ENCODE peak calls at places on chromosomes 1 and 21, in eight cellular contexts. U is fibroblast of lung, G is right lobe of liver, M is spleen, P is GM13977, O is esophagus muscularis mucosa, I is GM06990, F is cardiac muscle cell. C is an unnamed sample.

GRCh38 chr1:205484985-205485967 is 19.2 kb upstream of the CDK18 start:
- DNase-seq in U (peak; percentile 69), G (peak; percentile 57), M (peak; percentile 88), P (peak; percentile 89), O (no peak), I (peak; percentile 61), F (peak; percentile 78), C (no peak)

GRCh38 chr1:88763649-88764406 is 79.8 kb downstream of the PKN2 start:
- DNase-seq in U (peak; percentile 7), G (no peak), M (no peak), P (no peak), O (no peak), I (no peak), F (peak; percentile 13), C (no peak)

GRCh38 chr1:86517336-86517735 is 29.5 kb upstream of the CLCA4 start:
- DNase-seq in U (no peak), G (no peak), M (no peak), P (no peak), O (no peak), I (no peak), F (no peak), C (no peak)

GRCh38 chr1:235366286-235366685 is 941 bp upstream of the TBCE start:
- DNase-seq in U (no peak), G (no peak), M (no peak), P (no peak), O (no peak), I (no peak), F (no peak), C (no peak)

GRCh38 chr1:1168451-1169411 is 4.9 kb upstream of the TTLL10 start:
- DNase-seq in U (no peak), G (no peak), M (peak; percentile 66), P (no peak), O (no peak), I (peak; percentile 5), F (no peak), C (no peak)

GRCh38 chr1:84724128-84724860 is 34.0 kb upstream of the SSX2IP start:
- DNase-seq in U (no peak), G (peak; percentile 66), M (peak; percentile 77), P (no peak), O (no peak), I (no peak), F (no peak), C (no peak)

GRCh38 chr1:78840447-78841251 is 165.9 kb downstream of the ADGRL4 start:
- DNase-seq in U (peak; percentile 83), G (no peak), M (no peak), P (no peak), O (no peak), I (no peak), F (peak; percentile 87), C (peak; percentile 89)

GRCh38 chr1:97348599-97349265 is 572.1 kb downstream of the DPYD start:
- DNase-seq in U (no peak), G (no peak), M (no peak), P (no peak), O (no peak), I (no peak), F (peak; percentile 76), C (no peak)

GRCh38 chr1:179002552-179003345 is 22.9 kb upstream of the FAM20B start:
- DNase-seq in U (peak; percentile 67), G (peak; percentile 67), M (peak; percentile 88), P (peak; percentile 55), O (peak; percentile 94), I (peak; percentile 52), F (peak; percentile 74), C (peak; percentile 88)

GRCh38 chr21:43192501-43193081 is 23.8 kb downstream of the CRYAA start:
- DNase-seq in U (no peak), G (no peak), M (peak; percentile 53), P (no peak), O (no peak), I (no peak), F (no peak), C (peak; percentile 71)

GRCh38 chr1:78434351-78434750 is 56.4 kb upstream of the PTGFR start:
- DNase-seq in U (no peak), G (no peak), M (no peak), P (no peak), O (no peak), I (no peak), F (no peak), C (no peak)

GRCh38 chr1:24635195-24635843 is 7.8 kb upstream of the SRRM1 start:
- DNase-seq in U (peak; percentile 86), G (no peak), M (no peak), P (peak; percentile 76), O (no peak), I (peak; percentile 13), F (peak; percentile 85), C (no peak)

GRCh38 chr1:46166521-46167462 is 8.1 kb upstream of the TSPAN1 start:
- DNase-seq in U (peak; percentile 15), G (peak; percentile 54), M (peak; percentile 88), P (no peak), O (no peak), I (peak; percentile 48), F (no peak), C (no peak)

GRCh38 chr21:20030390-20030789 is 967.8 kb upstream of the NCAM2 start:
- DNase-seq in U (no peak), G (no peak), M (no peak), P (no peak), O (no peak), I (no peak), F (no peak), C (no peak)

GRCh38 chr1:98366343-98366742 is 295.2 kb upstream of the SNX7 start:
- DNase-seq in U (no peak), G (no peak), M (no peak), P (no peak), O (no peak), I (no peak), F (no peak), C (no peak)

DNA sequence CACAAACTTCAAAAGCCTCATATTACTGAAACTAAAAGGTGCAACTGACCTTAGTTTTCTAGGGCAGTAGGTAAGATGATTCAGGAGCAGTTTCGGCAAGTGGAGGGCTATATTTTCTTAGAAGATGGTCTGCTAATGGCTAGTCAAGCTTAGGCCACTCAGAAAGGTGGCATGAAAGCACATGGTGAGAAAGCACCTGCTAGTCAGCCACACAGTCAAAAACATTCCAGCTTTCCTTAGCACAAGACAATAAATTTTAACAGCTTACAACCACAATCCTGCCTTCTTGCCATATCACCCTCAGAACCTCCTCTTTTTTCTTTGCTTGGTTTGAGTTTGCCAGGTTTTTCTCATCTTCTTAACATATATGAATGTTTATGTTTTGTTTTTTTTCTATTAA is 81.1 kb upstream of the SLFNL1 start:
- DNase-seq in U (no peak), G (no peak), M (no peak), P (no peak), O (no peak), I (no peak), F (no peak), C (no peak)
- TF ChIP-seq CTCF in U (no peak), G (no peak), M (no peak), P (no peak), O (no peak), I (no peak), F (no peak), C (no peak)

GRCh38 chr1:201374376-201374775 is 3.1 kb downstream of the TNNT2 start:
- DNase-seq in U (no peak), G (no peak), M (no peak), P (no peak), O (no peak), I (no peak), F (no peak), C (no peak)

GRCh38 chr1:201377611-201378092 is at the start of gene TNNT2:
- DNase-seq in U (peak; percentile 36), G (no peak), M (no peak), P (no peak), O (no peak), I (no peak), F (peak; percentile 26), C (no peak)

GRCh38 chr1:201376464-201377374 is 761 bp downstream of the TNNT2 start:
- DNase-seq in U (peak; percentile 29), G (no peak), M (no peak), P (peak; percentile 68), O (no peak), I (no peak), F (peak; percentile 44), C (no peak)

GRCh38 chr1:201376107-201376463 is 1.4 kb downstream of the TNNT2 start:
- DNase-seq in U (no peak), G (no peak), M (no peak), P (no peak), O (no peak), I (no peak), F (no peak), C (no peak)

GRCh38 chr1:201375169-201375568 is 2.3 kb downstream of the TNNT2 start:
- DNase-seq in U (no peak), G (no peak), M (no peak), P (no peak), O (no peak), I (no peak), F (no peak), C (no peak)
- TF ChIP-seq CTCF in U (no peak), G (no peak), M (no peak), P (no peak), O (no peak), I (peak; percentile 10), F (peak; percentile 18), C (no peak)

GRCh38 chr1:19398309-19398760 is 86.2 kb downstream of the SLC66A1 start:
- DNase-seq in U (peak; percentile 85), G (no peak), M (no peak), P (no peak), O (no peak), I (no peak), F (peak; percentile 94), C (no peak)
- TF ChIP-seq CTCF in U (peak; percentile 58), G (no peak), M (no peak), P (no peak), O (peak; percentile 47), I (no peak), F (peak; percentile 59), C (peak; percentile 52)

GRCh38 chr1:182029379-182030331 is 31.9 kb downstream of the ZNF648 start:
- DNase-seq in U (peak; percentile 82), G (peak; percentile 98), M (peak; percentile 99), P (peak; percentile 93), O (peak; percentile 99), I (peak; percentile 96), F (peak; percentile 93), C (peak; percentile 97)

GRCh38 chr1:182032251-182032650 is 29.3 kb downstream of the ZNF648 start:
- DNase-seq in U (no peak), G (no peak), M (no peak), P (no peak), O (no peak), I (no peak), F (no peak), C (no peak)

GRCh38 chr1:182038220-182038619 is 23.3 kb downstream of the ZNF648 start:
- DNase-seq in U (no peak), G (no peak), M (no peak), P (no peak), O (no peak), I (no peak), F (no peak), C (no peak)

DNA sequence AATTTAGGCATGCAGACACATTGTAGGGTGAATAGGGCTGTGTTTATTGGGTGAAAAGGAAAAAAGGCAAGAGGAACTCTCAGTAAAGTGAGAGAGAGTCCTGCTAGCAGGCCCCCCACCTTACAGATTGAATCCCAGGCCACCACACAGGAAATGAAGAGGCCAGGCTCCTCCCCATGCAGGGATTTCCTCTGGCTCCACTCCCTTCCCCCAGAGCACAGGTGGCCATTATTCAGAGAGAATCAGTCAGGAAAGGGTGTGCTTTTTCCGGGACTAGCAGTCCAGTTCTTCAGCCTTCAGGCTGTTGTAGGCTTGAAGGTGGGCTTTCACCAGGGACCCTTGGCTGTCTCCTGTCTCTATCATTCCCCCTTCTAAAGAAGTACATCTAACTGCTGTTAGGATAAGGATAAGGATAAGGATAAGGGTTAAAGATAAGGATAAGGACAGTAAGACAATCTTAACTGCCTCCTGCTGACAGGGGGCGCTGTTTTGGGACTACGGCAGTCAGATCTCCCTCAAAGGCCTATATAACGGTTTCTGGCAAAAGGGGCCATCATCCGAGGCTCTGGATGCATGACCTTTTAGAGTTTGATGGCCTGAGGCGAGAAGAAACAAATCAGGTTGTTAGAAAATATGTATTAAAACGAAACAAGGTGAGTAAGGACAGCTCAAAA is 26.3 kb downstream of the ZNF648 start:
- DNase-seq in U (no peak), G (no peak), M (no peak), P (no peak), O (no peak), I (no peak), F (no peak), C (no peak)
- TF ChIP-seq CTCF in U (no peak), G (no peak), M (no peak), P (peak; percentile 33), O (no peak), I (peak; percentile 70), F (no peak), C (peak; percentile 13)